ENCODE peak calls at places on chromosomes 7 and 10, in six cellular contexts. One of them, this sample, is unnamed.

GRCh38 chr10:29969255-29970011 is 90.0 kb downstream of the JCAD start:
- ATAC-seq in naive thymus-derived CD4-positive, alpha-beta T cell: no peak
- ATAC-seq in stimulated activated naive CD8-positive, alpha-beta T cell treated with anti-CD3 and anti-CD28 coated beads, Interleukin-15, Interleukin-2, amounts not matched to agents 100 U/mL and 50 U/mL, for 24 hours: no peak
- ATAC-seq in left ventricle myocardium superior: no peak
- ATAC-seq in activated B cell treated with CpG ODN at 0.5 μM for 24 hours: no peak
- ATAC-seq in left lung: no peak
- ATAC-seq in this sample: no peak

GRCh38 chr7:140217750-140218501 is 41.1 kb upstream of the KDM7A start:
- ATAC-seq in left ventricle myocardium superior: no peak
- ATAC-seq in left lung: no peak
- ATAC-seq in activated B cell treated with CpG ODN at 0.5 μM for 24 hours: no peak
- ATAC-seq in naive thymus-derived CD4-positive, alpha-beta T cell: no peak
- ATAC-seq in stimulated activated naive CD8-positive, alpha-beta T cell treated with anti-CD3 and anti-CD28 coated beads, Interleukin-15, Interleukin-2, amounts not matched to agents 100 U/mL and 50 U/mL, for 24 hours: no peak
- ATAC-seq in this sample: no peak

GRCh38 chr7:97025983-97026704 is 1.5 kb upstream of the DLX5 start:
- ATAC-seq in stimulated activated naive CD8-positive, alpha-beta T cell treated with anti-CD3 and anti-CD28 coated beads, Interleukin-15, Interleukin-2, amounts not matched to agents 100 U/mL and 50 U/mL, for 24 hours: no peak
- ATAC-seq in left ventricle myocardium superior: peak; percentile 35
- ATAC-seq in naive thymus-derived CD4-positive, alpha-beta T cell: peak; percentile 36
- ATAC-seq in activated B cell treated with CpG ODN at 0.5 μM for 24 hours: no peak
- ATAC-seq in left lung: peak; percentile 5
- ATAC-seq in this sample: no peak

GRCh38 chr10:58017719-58018367 is 249.9 kb downstream of the IPMK start:
- ATAC-seq in left lung: no peak
- ATAC-seq in left ventricle myocardium superior: no peak
- ATAC-seq in activated B cell treated with CpG ODN at 0.5 μM for 24 hours: no peak
- ATAC-seq in stimulated activated naive CD8-positive, alpha-beta T cell treated with anti-CD3 and anti-CD28 coated beads, Interleukin-15, Interleukin-2, amounts not matched to agents 100 U/mL and 50 U/mL, for 24 hours: no peak
- ATAC-seq in naive thymus-derived CD4-positive, alpha-beta T cell: no peak
- ATAC-seq in this sample: no peak

GRCh38 chr7:135147899-135148721 is at the start of gene TMEM140:
- ATAC-seq in naive thymus-derived CD4-positive, alpha-beta T cell: peak; percentile 84
- ATAC-seq in activated B cell treated with CpG ODN at 0.5 μM for 24 hours: peak; percentile 72
- ATAC-seq in left lung: peak; percentile 83
- ATAC-seq in stimulated activated naive CD8-positive, alpha-beta T cell treated with anti-CD3 and anti-CD28 coated beads, Interleukin-15, Interleukin-2, amounts not matched to agents 100 U/mL and 50 U/mL, for 24 hours: peak; percentile 85
- ATAC-seq in left ventricle myocardium superior: peak; percentile 85
- ATAC-seq in this sample: peak; percentile 90

GRCh38 chr7:126589068-126589684 is 663.6 kb downstream of the GRM8 start:
- ATAC-seq in left ventricle myocardium superior: no peak
- ATAC-seq in activated B cell treated with CpG ODN at 0.5 μM for 24 hours: no peak
- ATAC-seq in left lung: no peak
- ATAC-seq in naive thymus-derived CD4-positive, alpha-beta T cell: no peak
- ATAC-seq in stimulated activated naive CD8-positive, alpha-beta T cell treated with anti-CD3 and anti-CD28 coated beads, Interleukin-15, Interleukin-2, amounts not matched to agents 100 U/mL and 50 U/mL, for 24 hours: no peak
- ATAC-seq in this sample: no peak

GRCh38 chr7:134547738-134548054 is 1.2 kb upstream of the AKR1B15 start:
- ATAC-seq in activated B cell treated with CpG ODN at 0.5 μM for 24 hours: peak; percentile 78
- ATAC-seq in naive thymus-derived CD4-positive, alpha-beta T cell: peak; percentile 63
- ATAC-seq in left lung: peak; percentile 98
- ATAC-seq in stimulated activated naive CD8-positive, alpha-beta T cell treated with anti-CD3 and anti-CD28 coated beads, Interleukin-15, Interleukin-2, amounts not matched to agents 100 U/mL and 50 U/mL, for 24 hours: peak; percentile 51
- ATAC-seq in left ventricle myocardium superior: peak; percentile 97
- ATAC-seq in this sample: peak; percentile 66

GRCh38 chr7:79833616-79834015 is 301.0 kb upstream of the GNAI1 start:
- ATAC-seq in naive thymus-derived CD4-positive, alpha-beta T cell: no peak
- ATAC-seq in left lung: no peak
- ATAC-seq in left ventricle myocardium superior: no peak
- ATAC-seq in activated B cell treated with CpG ODN at 0.5 μM for 24 hours: no peak
- ATAC-seq in stimulated activated naive CD8-positive, alpha-beta T cell treated with anti-CD3 and anti-CD28 coated beads, Interleukin-15, Interleukin-2, amounts not matched to agents 100 U/mL and 50 U/mL, for 24 hours: no peak
- ATAC-seq in this sample: no peak

GRCh38 chr10:110820321-110820814 is 51.4 kb upstream of the PDCD4 start:
- ATAC-seq in stimulated activated naive CD8-positive, alpha-beta T cell treated with anti-CD3 and anti-CD28 coated beads, Interleukin-15, Interleukin-2, amounts not matched to agents 100 U/mL and 50 U/mL, for 24 hours: no peak
- ATAC-seq in activated B cell treated with CpG ODN at 0.5 μM for 24 hours: no peak
- ATAC-seq in naive thymus-derived CD4-positive, alpha-beta T cell: no peak
- ATAC-seq in left ventricle myocardium superior: peak; percentile 71
- ATAC-seq in left lung: no peak
- ATAC-seq in this sample: no peak

GRCh38 chr10:51052152-51052551 is 22.1 kb upstream of the PRKG1 start:
- ATAC-seq in left lung: no peak
- ATAC-seq in activated B cell treated with CpG ODN at 0.5 μM for 24 hours: no peak
- ATAC-seq in left ventricle myocardium superior: peak; percentile 39
- ATAC-seq in naive thymus-derived CD4-positive, alpha-beta T cell: no peak
- ATAC-seq in stimulated activated naive CD8-positive, alpha-beta T cell treated with anti-CD3 and anti-CD28 coated beads, Interleukin-15, Interleukin-2, amounts not matched to agents 100 U/mL and 50 U/mL, for 24 hours: no peak
- ATAC-seq in this sample: no peak

GRCh38 chr7:75756340-75757297 is 15.4 kb downstream of the CCL26 start:
- ATAC-seq in left lung: peak; percentile 78
- ATAC-seq in naive thymus-derived CD4-positive, alpha-beta T cell: no peak
- ATAC-seq in left ventricle myocardium superior: peak; percentile 25
- ATAC-seq in activated B cell treated with CpG ODN at 0.5 μM for 24 hours: peak; percentile 37
- ATAC-seq in stimulated activated naive CD8-positive, alpha-beta T cell treated with anti-CD3 and anti-CD28 coated beads, Interleukin-15, Interleukin-2, amounts not matched to agents 100 U/mL and 50 U/mL, for 24 hours: no peak
- ATAC-seq in this sample: no peak

GRCh38 chr7:40765633-40766032 is 630.8 kb downstream of the SUGCT start:
- ATAC-seq in left lung: no peak
- ATAC-seq in naive thymus-derived CD4-positive, alpha-beta T cell: no peak
- ATAC-seq in left ventricle myocardium superior: no peak
- ATAC-seq in activated B cell treated with CpG ODN at 0.5 μM for 24 hours: no peak
- ATAC-seq in stimulated activated naive CD8-positive, alpha-beta T cell treated with anti-CD3 and anti-CD28 coated beads, Interleukin-15, Interleukin-2, amounts not matched to agents 100 U/mL and 50 U/mL, for 24 hours: no peak
- ATAC-seq in this sample: no peak

GRCh38 chr7:123771256-123771655 is 22.5 kb upstream of the WASL start:
- ATAC-seq in left lung: no peak
- ATAC-seq in activated B cell treated with CpG ODN at 0.5 μM for 24 hours: no peak
- ATAC-seq in naive thymus-derived CD4-positive, alpha-beta T cell: no peak
- ATAC-seq in stimulated activated naive CD8-positive, alpha-beta T cell treated with anti-CD3 and anti-CD28 coated beads, Interleukin-15, Interleukin-2, amounts not matched to agents 100 U/mL and 50 U/mL, for 24 hours: no peak
- ATAC-seq in left ventricle myocardium superior: no peak
- ATAC-seq in this sample: no peak

GRCh38 chr7:72053273-72053672 is 358.9 kb downstream of the CALN1 start:
- ATAC-seq in activated B cell treated with CpG ODN at 0.5 μM for 24 hours: no peak
- ATAC-seq in left ventricle myocardium superior: no peak
- ATAC-seq in stimulated activated naive CD8-positive, alpha-beta T cell treated with anti-CD3 and anti-CD28 coated beads, Interleukin-15, Interleukin-2, amounts not matched to agents 100 U/mL and 50 U/mL, for 24 hours: no peak
- ATAC-seq in naive thymus-derived CD4-positive, alpha-beta T cell: peak; percentile 27
- ATAC-seq in left lung: no peak
- ATAC-seq in this sample: no peak

GRCh38 chr7:90701771-90702170 is 105.7 kb downstream of the CDK14 start:
- ATAC-seq in stimulated activated naive CD8-positive, alpha-beta T cell treated with anti-CD3 and anti-CD28 coated beads, Interleukin-15, Interleukin-2, amounts not matched to agents 100 U/mL and 50 U/mL, for 24 hours: no peak
- ATAC-seq in left lung: no peak
- ATAC-seq in activated B cell treated with CpG ODN at 0.5 μM for 24 hours: no peak
- ATAC-seq in left ventricle myocardium superior: peak; percentile 46
- ATAC-seq in naive thymus-derived CD4-positive, alpha-beta T cell: no peak
- ATAC-seq in this sample: no peak

GRCh38 chr10:104109908-104110662 is 11.9 kb upstream of the SFR1 start:
- ATAC-seq in left lung: peak; percentile 18
- ATAC-seq in activated B cell treated with CpG ODN at 0.5 μM for 24 hours: peak; percentile 62
- ATAC-seq in naive thymus-derived CD4-positive, alpha-beta T cell: no peak
- ATAC-seq in stimulated activated naive CD8-positive, alpha-beta T cell treated with anti-CD3 and anti-CD28 coated beads, Interleukin-15, Interleukin-2, amounts not matched to agents 100 U/mL and 50 U/mL, for 24 hours: peak; percentile 99
- ATAC-seq in left ventricle myocardium superior: no peak
- ATAC-seq in this sample: no peak

GRCh38 chr10:100350914-100351485 is 4.0 kb downstream of the SCD start:
- ATAC-seq in left lung: no peak
- ATAC-seq in stimulated activated naive CD8-positive, alpha-beta T cell treated with anti-CD3 and anti-CD28 coated beads, Interleukin-15, Interleukin-2, amounts not matched to agents 100 U/mL and 50 U/mL, for 24 hours: no peak
- ATAC-seq in naive thymus-derived CD4-positive, alpha-beta T cell: no peak
- ATAC-seq in left ventricle myocardium superior: no peak
- ATAC-seq in activated B cell treated with CpG ODN at 0.5 μM for 24 hours: no peak
- ATAC-seq in this sample: no peak